ENCODE peak calls at places on chromosomes 16 and 17, in seven cellular contexts. V, I, S, A, P, Q and C are unnamed samples. For H3K4me1, the result is how much of the 10 kb centered on the place peaks cover.

GRCh38 chr17:59067756-59068155 is 38.9 kb downstream of the TRIM37 start:
- DNase-seq in V (no peak), I (no peak), S (no peak), A (no peak), P (no peak), Q (no peak), C (no peak)

GRCh38 chr16:81625544-81626152 is 153.4 kb upstream of the PLCG2 start:
- DNase-seq in V (no peak), I (peak), S (peak), A (peak), P (peak), Q (no peak), C (peak)

GRCh38 chr17:65198653-65199382 is 61.6 kb downstream of the RGS9 start:
- DNase-seq in V (peak), I (no peak), S (peak), A (peak), P (peak), Q (peak), C (no peak)

GRCh38 chr17:63150466-63150865 is 184.4 kb downstream of the TANC2 start:
- DNase-seq in V (no peak), I (no peak), S (no peak), A (no peak), P (no peak), Q (no peak), C (no peak)

GRCh38 chr17:55167024-55167721 is 97.6 kb upstream of the HLF start:
- DNase-seq in V (no peak), I (no peak), S (no peak), A (no peak), P (no peak), Q (no peak), C (no peak)

GRCh38 chr17:52201764-52202571 is 43.5 kb upstream of the CA10 start:
- DNase-seq in V (no peak), I (no peak), S (no peak), A (no peak), P (no peak), Q (no peak), C (no peak)

GRCh38 chr17:72122336-72122667 is 1.5 kb downstream of the SOX9 start:
- DNase-seq in V (no peak), I (no peak), S (no peak), A (no peak), P (no peak), Q (no peak), C (no peak)

GRCh38 chr17:77323413-77324171 is 182.8 kb downstream of the SEC14L1 start:
- DNase-seq in V (peak), I (peak), S (no peak), A (peak), P (no peak), Q (peak), C (peak)

GRCh38 chr17:4673986-4674770 is 29.8 kb downstream of the PELP1 start:
- DNase-seq in V (no peak), I (no peak), S (no peak), A (no peak), P (no peak), Q (no peak), C (no peak)

GRCh38 chr16:14301150-14302030 is 230.3 kb downstream of the MRTFB start:
- DNase-seq in V (no peak), I (peak), S (no peak), A (no peak), P (peak), Q (peak), C (peak)

GRCh38 chr16:22668318-22668717 is 145.6 kb upstream of the HS3ST2 start:
- DNase-seq in V (no peak), I (no peak), S (no peak), A (no peak), P (no peak), Q (no peak), C (no peak)

GRCh38 chr16:85149776-85150175 is 37.5 kb upstream of the CIBAR2 start:
- DNase-seq in V (no peak), I (peak), S (peak), A (peak), P (no peak), Q (no peak), C (peak)
- H3K4me1 ChIP-seq in V (under half), I (under half), S (under half), A (under half), P (under half), Q (under half), C (half or more)

GRCh38 chr16:53504161-53504663 is 1.2 kb upstream of the AKTIP start:
- DNase-seq in V (no peak), I (peak), S (peak), A (peak), P (no peak), Q (peak), C (peak)
- TF ChIP-seq CTCF in V (no peak), I (no peak), S (no peak), A (no peak), P (no peak), Q (no peak), C (no peak)

GRCh38 chr16:30924086-30924714 is 828 bp downstream of the FBXL19 start:
- DNase-seq in V (peak), I (peak), S (no peak), A (no peak), P (no peak), Q (no peak), C (peak)
- H3K4me3 ChIP-seq in V (peak), I (peak), S (peak), A (peak), P (peak), Q (peak), C (peak)

DNA sequence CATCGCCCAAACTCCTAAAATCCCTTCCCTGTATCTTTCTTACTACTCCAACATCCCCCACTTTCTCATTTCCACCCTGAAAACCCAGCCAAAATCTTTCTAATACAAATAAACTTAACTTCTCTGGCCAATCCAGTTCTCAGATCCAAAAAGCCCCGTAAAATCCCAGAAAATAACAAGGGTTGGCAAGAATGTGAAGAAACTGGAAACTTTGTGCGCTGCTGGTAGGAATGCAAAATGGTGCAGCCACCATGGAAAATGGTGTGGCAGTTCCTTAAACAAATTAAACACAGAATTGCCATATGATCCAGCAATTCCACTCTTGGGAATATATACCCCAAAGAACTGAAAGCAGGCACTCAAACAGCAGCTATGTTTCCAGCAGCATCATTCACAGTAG is 24.1 kb downstream of the LRRC75A start:
- DNase-seq in V (no peak), I (no peak), S (no peak), A (no peak), P (no peak), Q (no peak), C (no peak)
- H3K4me1 ChIP-seq in V (under half), I (under half), S (under half), A (under half), P (under half), Q (under half), C (under half)

GRCh38 chr17:42547001-42547461 is 5.7 kb upstream of the HSD17B1 start:
- DNase-seq in V (no peak), I (peak), S (no peak), A (no peak), P (no peak), Q (no peak), C (no peak)

GRCh38 chr17:42547698-42548069 is 5.0 kb upstream of the HSD17B1 start:
- DNase-seq in V (no peak), I (no peak), S (no peak), A (no peak), P (no peak), Q (no peak), C (no peak)

GRCh38 chr17:42544874-42545283 is 7.8 kb upstream of the HSD17B1 start:
- DNase-seq in V (no peak), I (no peak), S (no peak), A (no peak), P (no peak), Q (no peak), C (peak)

GRCh38 chr17:42548993-42549755 is 3.5 kb upstream of the HSD17B1 start:
- DNase-seq in V (no peak), I (no peak), S (no peak), A (no peak), P (no peak), Q (no peak), C (no peak)

DNA sequence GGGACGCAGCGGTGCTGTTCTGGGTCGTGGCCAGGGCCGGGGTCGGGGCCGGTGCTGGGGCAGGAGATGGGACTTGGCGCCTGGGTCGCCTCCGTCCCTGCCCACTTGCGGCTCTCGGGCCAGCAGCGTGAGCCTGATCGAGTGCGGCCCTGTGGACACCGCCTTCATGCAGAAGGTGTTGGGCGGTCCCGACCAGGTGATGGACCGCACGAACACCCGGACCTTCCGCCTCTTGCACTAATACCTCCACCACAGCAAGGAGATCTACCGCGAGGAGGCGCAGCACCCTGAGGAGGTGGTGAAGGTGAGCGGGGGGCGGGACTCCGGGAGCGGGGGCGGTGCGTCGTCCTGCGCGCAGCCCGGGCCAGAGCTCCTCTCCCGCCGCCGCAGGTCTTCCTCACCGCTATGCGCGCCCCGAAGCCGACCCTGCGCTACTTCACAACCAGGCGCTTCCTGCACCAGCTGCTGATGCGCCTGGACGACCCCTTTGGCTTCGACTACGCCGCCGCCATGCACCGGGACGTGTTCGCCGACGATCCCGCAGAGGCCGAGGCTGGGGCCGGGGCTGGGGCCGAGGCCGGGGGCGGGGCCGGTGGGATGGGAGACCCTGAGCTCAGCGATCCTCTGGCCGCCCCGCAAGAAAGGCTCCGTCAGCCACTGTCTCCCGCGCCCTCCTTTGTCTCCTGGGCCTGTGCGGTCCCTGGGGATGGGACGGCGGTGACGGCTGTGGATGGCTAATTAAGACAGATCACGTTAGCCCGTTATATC is 4.5 kb upstream of the HSD17B1 start:
- DNase-seq in V (peak), I (peak), S (peak), A (peak), P (no peak), Q (peak), C (peak)
- TF ChIP-seq CTCF in V (peak), I (peak), S (peak), A (peak), P (peak), Q (peak), C (no peak)

GRCh38 chr17:49971848-49972485 is 3.0 kb downstream of the DLX4 start:
- DNase-seq in V (no peak), I (no peak), S (no peak), A (no peak), P (no peak), Q (no peak), C (no peak)
- H3K4me3 ChIP-seq in V (peak), I (no peak), S (no peak), A (no peak), P (no peak), Q (no peak), C (peak)

GRCh38 chr17:42255425-42255810 is 20.8 kb downstream of the STAT5B start:
- DNase-seq in V (no peak), I (no peak), S (no peak), A (no peak), P (no peak), Q (no peak), C (no peak)

GRCh38 chr17:42251115-42251514 is 25.1 kb downstream of the STAT5B start:
- DNase-seq in V (no peak), I (no peak), S (no peak), A (no peak), P (no peak), Q (peak), C (no peak)

GRCh38 chr17:42253601-42254000 is 22.6 kb downstream of the STAT5B start:
- DNase-seq in V (no peak), I (no peak), S (no peak), A (no peak), P (peak), Q (no peak), C (no peak)

GRCh38 chr17:42252528-42253172 is 23.5 kb downstream of the STAT5B start:
- DNase-seq in V (no peak), I (no peak), S (no peak), A (no peak), P (peak), Q (no peak), C (no peak)

GRCh38 chr17:42253173-42253545 is 23.0 kb downstream of the STAT5B start:
- DNase-seq in V (no peak), I (no peak), S (no peak), A (no peak), P (no peak), Q (no peak), C (no peak)
- H3K4me1 ChIP-seq in V (under half), I (under half), S (under half), A (under half), P (half or more), Q (half or more), C (half or more)

DNA sequence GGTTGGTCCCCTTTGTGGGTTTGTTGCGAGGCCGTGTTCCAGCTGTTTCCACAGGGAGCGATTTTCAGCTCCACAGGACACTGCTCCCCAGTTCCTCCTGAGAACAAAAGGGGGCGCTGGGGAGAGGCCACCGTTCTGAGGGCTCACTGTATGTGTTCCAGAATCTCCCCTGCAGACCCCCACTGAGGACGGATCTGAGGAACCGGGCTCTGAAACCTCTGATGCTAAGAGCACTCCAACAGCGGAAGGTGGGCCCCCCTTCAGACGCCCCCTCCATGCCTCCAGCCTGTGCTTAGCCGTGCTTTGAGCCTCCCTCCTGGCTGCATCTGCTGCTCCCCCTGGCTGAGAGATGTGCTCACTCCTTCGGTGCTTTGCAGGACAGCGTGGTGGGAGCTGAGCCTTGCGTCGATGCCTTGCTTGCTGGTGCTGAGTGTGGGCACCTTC is 27.3 kb upstream of the STH start:
- DNase-seq in V (peak), I (no peak), S (no peak), A (no peak), P (no peak), Q (no peak), C (peak)
- TF ChIP-seq CTCF in V (peak), I (no peak), S (no peak), A (no peak), P (no peak), Q (no peak), C (no peak)

DNA sequence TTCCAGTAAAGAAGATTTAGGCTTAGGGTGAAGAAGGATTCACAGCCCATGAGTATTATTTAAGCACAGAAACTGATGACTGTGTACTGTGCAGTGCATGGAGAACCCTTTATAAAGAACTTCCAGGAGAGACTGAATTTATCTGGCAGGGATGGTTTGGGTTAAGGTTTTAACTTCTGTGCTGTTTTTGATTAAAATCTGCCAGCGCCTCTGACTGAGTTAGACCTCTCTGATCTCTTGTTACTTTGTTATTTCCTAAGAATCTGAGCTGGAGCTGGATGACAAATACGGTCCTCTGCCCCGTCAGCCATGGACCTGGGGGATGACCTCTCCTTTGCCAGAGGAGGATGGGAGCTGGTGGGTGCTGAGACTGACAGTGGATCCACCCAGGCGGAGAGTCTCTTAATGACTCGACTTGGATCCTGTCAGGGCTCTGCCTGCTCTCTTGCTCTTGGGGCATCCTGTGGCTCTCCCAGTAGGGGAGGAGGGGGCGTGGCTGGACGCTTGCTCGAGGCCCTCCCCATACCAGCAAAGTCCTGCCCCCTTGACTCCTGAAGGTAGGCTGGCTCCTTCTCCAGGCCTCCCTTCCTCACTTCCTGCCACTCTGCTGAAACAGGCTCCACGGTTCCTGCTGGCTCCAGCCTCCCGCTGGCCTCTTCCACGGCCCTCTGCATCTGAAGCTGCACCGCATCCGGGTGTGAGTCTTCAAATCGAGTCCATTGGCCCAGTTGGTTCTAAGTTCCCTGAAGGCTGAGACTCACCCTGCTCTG is 24.8 kb upstream of the MAP3K14 start:
- DNase-seq in V (peak), I (no peak), S (no peak), A (no peak), P (peak), Q (peak), C (peak)
- H3K4me3 ChIP-seq in V (peak), I (no peak), S (no peak), A (no peak), P (peak), Q (peak), C (no peak)

GRCh38 chr16:78668393-78668792 is 568.9 kb downstream of the WWOX start:
- DNase-seq in V (no peak), I (no peak), S (no peak), A (no peak), P (no peak), Q (no peak), C (no peak)

GRCh38 chr16:78667675-78668074 is 568.2 kb downstream of the WWOX start:
- DNase-seq in V (no peak), I (no peak), S (no peak), A (no peak), P (no peak), Q (no peak), C (no peak)

GRCh38 chr16:78665373-78665772 is 565.9 kb downstream of the WWOX start:
- DNase-seq in V (no peak), I (no peak), S (no peak), A (no peak), P (no peak), Q (no peak), C (no peak)

GRCh38 chr16:78663690-78664089 is 564.2 kb downstream of the WWOX start:
- DNase-seq in V (no peak), I (no peak), S (no peak), A (no peak), P (no peak), Q (no peak), C (no peak)

DNA sequence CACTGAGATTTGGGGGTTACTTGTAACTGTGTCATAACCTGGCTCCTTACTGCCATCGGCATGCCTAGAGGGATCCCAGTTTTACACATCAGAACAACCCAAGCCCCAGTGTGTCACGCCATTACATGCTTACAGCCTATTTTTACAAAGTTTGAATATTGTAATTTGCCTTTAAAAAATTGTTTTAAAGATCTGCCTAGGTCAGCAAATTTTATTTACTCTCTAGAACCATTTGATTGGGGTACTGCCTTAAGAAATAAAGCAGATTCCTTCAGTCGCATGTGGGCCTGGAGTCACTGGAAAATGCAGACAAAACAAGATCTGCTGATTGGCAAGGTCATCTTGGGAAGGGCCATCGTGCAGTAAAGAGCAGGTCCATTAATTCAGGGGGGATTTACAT is 566.9 kb downstream of the WWOX start:
- DNase-seq in V (no peak), I (no peak), S (no peak), A (no peak), P (no peak), Q (no peak), C (no peak)
- H3K4me1 ChIP-seq in V (under half), I (under half), S (under half), A (under half), P (under half), Q (under half), C (under half)